ENCODE peak calls at places on chromosome 6, in four cellular contexts. Y, R, V and W are unnamed samples.

GRCh38 chr6:159654483-159655098 is 38.5 kb downstream of the SOD2 start:
- DNase-seq in Y (peak), R (no peak), V (peak), W (no peak)

GRCh38 chr6:150631283-150631981 is 31.7 kb downstream of the PLEKHG1 start:
- DNase-seq in Y (no peak), R (no peak), V (no peak), W (no peak)

GRCh38 chr6:140713495-140713894 is 1339.0 kb upstream of the CITED2 start:
- DNase-seq in Y (no peak), R (no peak), V (no peak), W (no peak)

GRCh38 chr6:44779130-44779826 is 391.8 kb downstream of the CDC5L start:
- DNase-seq in Y (no peak), R (no peak), V (peak), W (no peak)

GRCh38 chr6:129513471-129513870 is 196.5 kb downstream of the ARHGAP18 start:
- DNase-seq in Y (no peak), R (no peak), V (no peak), W (no peak)

GRCh38 chr6:28910901-28911680 is 12.7 kb downstream of the TRIM27 start:
- DNase-seq in Y (no peak), R (no peak), V (no peak), W (no peak)

GRCh38 chr6:53611342-53611741 is 54.2 kb downstream of the KLHL31 start:
- DNase-seq in Y (no peak), R (no peak), V (no peak), W (no peak)

GRCh38 chr6:36677059-36677749 is 1.3 kb upstream of the CDKN1A start:
- DNase-seq in Y (no peak), R (no peak), V (no peak), W (no peak)

GRCh38 chr6:160679402-160679769 is 15.3 kb upstream of the LPA start:
- DNase-seq in Y (no peak), R (peak), V (no peak), W (no peak)

GRCh38 chr6:169417101-169417500 is 163.5 kb upstream of the THBS2 start:
- DNase-seq in Y (no peak), R (no peak), V (no peak), W (no peak)

GRCh38 chr6:100426241-100426640 is 38.5 kb downstream of the SIM1 start:
- DNase-seq in Y (no peak), R (no peak), V (no peak), W (no peak)

GRCh38 chr6:10838794-10839333 is 525 bp upstream of the MAK start:
- DNase-seq in Y (no peak), R (no peak), V (no peak), W (no peak)

GRCh38 chr6:122806290-122806689 is 17.2 kb downstream of the SMPDL3A start:
- DNase-seq in Y (no peak), R (no peak), V (no peak), W (no peak)

GRCh38 chr6:108650325-108650724 is 89.6 kb downstream of the FOXO3 start:
- DNase-seq in Y (no peak), R (no peak), V (no peak), W (no peak)

GRCh38 chr6:69022991-69023390 is 387.9 kb downstream of the ADGRB3 start:
- DNase-seq in Y (peak), R (no peak), V (no peak), W (no peak)

GRCh38 chr6:111661541-111662041 is 55.9 kb upstream of the TRAF3IP2 start:
- DNase-seq in Y (no peak), R (peak), V (peak), W (no peak)

GRCh38 chr6:132100388-132100990 is 149.3 kb upstream of the CCN2 start:
- DNase-seq in Y (no peak), R (no peak), V (no peak), W (no peak)

GRCh38 chr6:154154389-154154967 is 115.4 kb downstream of the OPRM1 start:
- DNase-seq in Y (peak), R (no peak), V (peak), W (no peak)

GRCh38 chr6:166656269-166657206 is 29.5 kb upstream of the RPS6KA2 start:
- DNase-seq in Y (no peak), R (no peak), V (no peak), W (no peak)

GRCh38 chr6:35048031-35048613 is 93.0 kb downstream of the TCP11 start:
- DNase-seq in Y (no peak), R (no peak), V (no peak), W (peak)

GRCh38 chr6:96907498-96907897 is 9.8 kb upstream of the NDUFAF4 start:
- DNase-seq in Y (no peak), R (no peak), V (no peak), W (no peak)

GRCh38 chr6:141562801-141563763 is 569.6 kb upstream of the GJE1 start:
- DNase-seq in Y (peak), R (no peak), V (peak), W (no peak)

GRCh38 chr6:104540743-104541142 is 319.0 kb downstream of the HACE1 start:
- DNase-seq in Y (peak), R (no peak), V (no peak), W (no peak)

GRCh38 chr6:139647001-139647400 is 272.6 kb upstream of the CITED2 start:
- DNase-seq in Y (no peak), R (no peak), V (no peak), W (no peak)

GRCh38 chr6:26554669-26555504 is 16.7 kb downstream of the HMGN4 start:
- DNase-seq in Y (peak), R (no peak), V (no peak), W (peak)

GRCh38 chr6:146289816-146290588 is 253.6 kb upstream of the RAB32 start:
- DNase-seq in Y (peak), R (no peak), V (peak), W (no peak)

GRCh38 chr6:108661982-108662381 is 101.3 kb downstream of the FOXO3 start:
- DNase-seq in Y (no peak), R (no peak), V (no peak), W (no peak)

GRCh38 chr6:35077713-35078105 is 63.4 kb downstream of the TCP11 start:
- DNase-seq in Y (no peak), R (no peak), V (no peak), W (no peak)

GRCh38 chr6:75101896-75102680 is 103.8 kb downstream of the COL12A1 start:
- DNase-seq in Y (peak), R (no peak), V (no peak), W (no peak)

GRCh38 chr6:25882066-25882496 is 8.0 kb upstream of the SLC17A3 start:
- DNase-seq in Y (no peak), R (peak), V (no peak), W (no peak)

GRCh38 chr6:159969204-159969912 is 476 bp downstream of the IGF2R start:
- DNase-seq in Y (no peak), R (no peak), V (peak), W (no peak)

GRCh38 chr6:31690231-31691077 is 9.6 kb upstream of the LY6G5C start:
- DNase-seq in Y (peak), R (no peak), V (peak), W (no peak)

GRCh38 chr6:96631248-96631647 is 68.3 kb downstream of the FHL5 start:
- DNase-seq in Y (no peak), R (no peak), V (no peak), W (no peak)

GRCh38 chr6:93580441-93580840 is 161.1 kb upstream of the EPHA7 start:
- DNase-seq in Y (no peak), R (no peak), V (peak), W (no peak)

GRCh38 chr6:10434235-10434634 is 19.4 kb upstream of the TFAP2A start:
- DNase-seq in Y (peak), R (no peak), V (no peak), W (no peak)

GRCh38 chr6:6927437-6928361 is 180.1 kb upstream of the RREB1 start:
- DNase-seq in Y (no peak), R (no peak), V (peak), W (no peak)